ENCODE peak calls at places on chromosome 11, in five cellular contexts. Q is stimulated activated CD4-positive, alpha-beta T cell treated with anti-CD3 and anti-CD28 coated beads, Interleukin-15, amount 100 ng/mL, for 1 hour; K is stimulated activated CD8-positive, alpha-beta memory T cell treated with anti-CD3 and anti-CD28 coated beads, Interleukin-15, amount 100 ng/mL, for 4 hours; V is EL; C is GM23248. G is an unnamed sample.

GRCh38 chr11:122981388-122982264 is at the start of gene BSX:
- DNase-seq in Q (no peak), V (peak; percentile 34), K (peak; percentile 10), C (peak; percentile 58), G (peak; percentile 85)

GRCh38 chr11:106917973-106918372 is 100.3 kb downstream of the GUCY1A2 start:
- DNase-seq in C (peak; percentile 7), V (peak; percentile 24), Q (no peak), K (no peak), G (no peak)

GRCh38 chr11:44968510-44968909 is 17.8 kb upstream of the TP53I11 start:
- DNase-seq in C (no peak), V (no peak), K (no peak), Q (no peak), G (no peak)

GRCh38 chr11:66119348-66120133 is 49.5 kb downstream of the PACS1 start:
- DNase-seq in Q (no peak), V (peak; percentile 88), K (no peak), C (peak; percentile 80), G (peak; percentile 64)

GRCh38 chr11:3093281-3094191 is 36.3 kb upstream of the CARS1 start:
- DNase-seq in Q (no peak), V (no peak), K (no peak), C (no peak), G (no peak)

GRCh38 chr11:3021125-3021524 is 29.0 kb upstream of the NAP1L4 start:
- DNase-seq in Q (no peak), V (no peak), C (peak; percentile 45), K (no peak), G (peak; percentile 70)

GRCh38 chr11:95570845-95571244 is 218.7 kb downstream of the FAM76B start:
- DNase-seq in C (no peak), K (no peak), Q (no peak), V (no peak), G (no peak)

GRCh38 chr11:72561856-72562255 is 112.4 kb downstream of the PDE2A start:
- DNase-seq in V (no peak), C (no peak), Q (no peak), K (no peak), G (no peak)

GRCh38 chr11:113876074-113876797 is 864 bp upstream of the USP28 start:
- DNase-seq in C (no peak), K (no peak), V (no peak), Q (no peak), G (no peak)